ENCODE peak calls at places on chromosome 7, in nine cellular contexts. One of them, this sample, is unnamed.

GRCh38 chr7:80481196-80481884 is 30.5 kb downstream of the GNAT3 start:
- DNase-seq in cardiac muscle cell: no peak
- DNase-seq in mammary epithelial cell: peak; percentile 59
- DNase-seq in astrocyte of the cerebellum: no peak
- DNase-seq in foreskin keratinocyte: peak; percentile 88
- DNase-seq in CD4-positive, alpha-beta T cell: no peak
- DNase-seq in fibroblast of pulmonary artery: no peak
- DNase-seq in dorsolateral prefrontal cortex: no peak
- DNase-seq in astrocyte: peak; percentile 61
- DNase-seq in this sample: no peak

GRCh38 chr7:11737723-11738122 is 94.3 kb downstream of the THSD7A start:
- DNase-seq in cardiac muscle cell: no peak
- DNase-seq in mammary epithelial cell: no peak
- DNase-seq in astrocyte of the cerebellum: no peak
- DNase-seq in foreskin keratinocyte: peak; percentile 23
- DNase-seq in CD4-positive, alpha-beta T cell: no peak
- DNase-seq in fibroblast of pulmonary artery: no peak
- DNase-seq in dorsolateral prefrontal cortex: no peak
- DNase-seq in astrocyte: no peak
- DNase-seq in this sample: no peak

GRCh38 chr7:121084256-121084655 is 95.7 kb downstream of the CPED1 start:
- DNase-seq in cardiac muscle cell: no peak
- DNase-seq in mammary epithelial cell: no peak
- DNase-seq in astrocyte of the cerebellum: no peak
- DNase-seq in foreskin keratinocyte: peak; percentile 68
- DNase-seq in CD4-positive, alpha-beta T cell: no peak
- DNase-seq in fibroblast of pulmonary artery: peak; percentile 28
- DNase-seq in dorsolateral prefrontal cortex: no peak
- DNase-seq in astrocyte: peak; percentile 22
- DNase-seq in this sample: no peak

GRCh38 chr7:4302203-4302905 is 379.7 kb upstream of the FOXK1 start:
- DNase-seq in cardiac muscle cell: no peak
- DNase-seq in mammary epithelial cell: no peak
- DNase-seq in astrocyte of the cerebellum: no peak
- DNase-seq in foreskin keratinocyte: no peak
- DNase-seq in CD4-positive, alpha-beta T cell: no peak
- DNase-seq in fibroblast of pulmonary artery: no peak
- DNase-seq in dorsolateral prefrontal cortex: no peak
- DNase-seq in astrocyte: no peak
- DNase-seq in this sample: no peak

GRCh38 chr7:148042935-148043334 is 547.6 kb upstream of the C7orf33 start:
- DNase-seq in cardiac muscle cell: no peak
- DNase-seq in mammary epithelial cell: no peak
- DNase-seq in astrocyte of the cerebellum: no peak
- DNase-seq in foreskin keratinocyte: no peak
- DNase-seq in CD4-positive, alpha-beta T cell: no peak
- DNase-seq in fibroblast of pulmonary artery: no peak
- DNase-seq in dorsolateral prefrontal cortex: no peak
- DNase-seq in astrocyte: no peak
- DNase-seq in this sample: no peak

GRCh38 chr7:54426406-54426805 is 115.8 kb upstream of the VSTM2A start:
- DNase-seq in cardiac muscle cell: no peak
- DNase-seq in mammary epithelial cell: no peak
- DNase-seq in astrocyte of the cerebellum: no peak
- DNase-seq in foreskin keratinocyte: no peak
- DNase-seq in CD4-positive, alpha-beta T cell: no peak
- DNase-seq in fibroblast of pulmonary artery: no peak
- DNase-seq in dorsolateral prefrontal cortex: no peak
- DNase-seq in astrocyte: no peak
- DNase-seq in this sample: no peak

GRCh38 chr7:27364344-27364758 is 121.7 kb downstream of the EVX1 start:
- DNase-seq in cardiac muscle cell: no peak
- DNase-seq in mammary epithelial cell: peak; percentile 9
- DNase-seq in astrocyte of the cerebellum: peak; percentile 51
- DNase-seq in foreskin keratinocyte: no peak
- DNase-seq in CD4-positive, alpha-beta T cell: no peak
- DNase-seq in fibroblast of pulmonary artery: peak; percentile 94
- DNase-seq in dorsolateral prefrontal cortex: peak; percentile 75
- DNase-seq in astrocyte: peak; percentile 34
- DNase-seq in this sample: no peak

GRCh38 chr7:127959770-127960169 is 71.5 kb downstream of the LRRC4 start:
- DNase-seq in cardiac muscle cell: no peak
- DNase-seq in mammary epithelial cell: no peak
- DNase-seq in astrocyte of the cerebellum: no peak
- DNase-seq in foreskin keratinocyte: no peak
- DNase-seq in CD4-positive, alpha-beta T cell: no peak
- DNase-seq in fibroblast of pulmonary artery: no peak
- DNase-seq in dorsolateral prefrontal cortex: no peak
- DNase-seq in astrocyte: no peak
- DNase-seq in this sample: no peak

GRCh38 chr7:87216701-87217508 is 2.6 kb downstream of the TMEM243 start:
- DNase-seq in cardiac muscle cell: no peak
- DNase-seq in mammary epithelial cell: no peak
- DNase-seq in astrocyte of the cerebellum: no peak
- DNase-seq in foreskin keratinocyte: no peak
- DNase-seq in CD4-positive, alpha-beta T cell: no peak
- DNase-seq in fibroblast of pulmonary artery: no peak
- DNase-seq in dorsolateral prefrontal cortex: peak; percentile 25
- DNase-seq in astrocyte: no peak
- DNase-seq in this sample: no peak

GRCh38 chr7:124089621-124090020 is 56.8 kb upstream of the TMEM229A start:
- DNase-seq in cardiac muscle cell: no peak
- DNase-seq in mammary epithelial cell: no peak
- DNase-seq in astrocyte of the cerebellum: no peak
- DNase-seq in foreskin keratinocyte: no peak
- DNase-seq in CD4-positive, alpha-beta T cell: no peak
- DNase-seq in fibroblast of pulmonary artery: no peak
- DNase-seq in dorsolateral prefrontal cortex: no peak
- DNase-seq in astrocyte: no peak
- DNase-seq in this sample: no peak

GRCh38 chr7:5827755-5828154 is 46.3 kb upstream of the RNF216 start:
- DNase-seq in cardiac muscle cell: peak; percentile 14
- DNase-seq in mammary epithelial cell: no peak
- DNase-seq in astrocyte of the cerebellum: no peak
- DNase-seq in foreskin keratinocyte: no peak
- DNase-seq in CD4-positive, alpha-beta T cell: peak; percentile 40
- DNase-seq in fibroblast of pulmonary artery: peak; percentile 8
- DNase-seq in dorsolateral prefrontal cortex: no peak
- DNase-seq in astrocyte: no peak
- DNase-seq in this sample: peak; percentile 43

GRCh38 chr7:112193915-112194502 is 12.2 kb downstream of the DOCK4 start:
- DNase-seq in cardiac muscle cell: no peak
- DNase-seq in mammary epithelial cell: no peak
- DNase-seq in astrocyte of the cerebellum: no peak
- DNase-seq in foreskin keratinocyte: no peak
- DNase-seq in CD4-positive, alpha-beta T cell: no peak
- DNase-seq in fibroblast of pulmonary artery: no peak
- DNase-seq in dorsolateral prefrontal cortex: no peak
- DNase-seq in astrocyte: no peak
- DNase-seq in this sample: no peak

GRCh38 chr7:80392229-80393169 is 119.4 kb downstream of the GNAT3 start:
- DNase-seq in cardiac muscle cell: peak; percentile 25
- DNase-seq in mammary epithelial cell: peak; percentile 11
- DNase-seq in astrocyte of the cerebellum: no peak
- DNase-seq in foreskin keratinocyte: no peak
- DNase-seq in CD4-positive, alpha-beta T cell: no peak
- DNase-seq in fibroblast of pulmonary artery: peak; percentile 71
- DNase-seq in dorsolateral prefrontal cortex: no peak
- DNase-seq in astrocyte: no peak
- DNase-seq in this sample: no peak

GRCh38 chr7:91940171-91940570 is 491 bp upstream of the AKAP9 start:
- DNase-seq in cardiac muscle cell: peak; percentile 44
- DNase-seq in mammary epithelial cell: no peak
- DNase-seq in astrocyte of the cerebellum: no peak
- DNase-seq in foreskin keratinocyte: no peak
- DNase-seq in CD4-positive, alpha-beta T cell: peak; percentile 9
- DNase-seq in fibroblast of pulmonary artery: peak; percentile 11
- DNase-seq in dorsolateral prefrontal cortex: no peak
- DNase-seq in astrocyte: no peak
- DNase-seq in this sample: peak; percentile 22

GRCh38 chr7:12746211-12746610 is 58.8 kb downstream of the ARL4A start:
- DNase-seq in cardiac muscle cell: no peak
- DNase-seq in mammary epithelial cell: no peak
- DNase-seq in astrocyte of the cerebellum: no peak
- DNase-seq in foreskin keratinocyte: no peak
- DNase-seq in CD4-positive, alpha-beta T cell: no peak
- DNase-seq in fibroblast of pulmonary artery: no peak
- DNase-seq in dorsolateral prefrontal cortex: no peak
- DNase-seq in astrocyte: no peak
- DNase-seq in this sample: no peak

GRCh38 chr7:22990588-22990949 is 23.4 kb downstream of the HYCC1 start:
- DNase-seq in cardiac muscle cell: no peak
- DNase-seq in mammary epithelial cell: peak; percentile 34
- DNase-seq in astrocyte of the cerebellum: peak; percentile 42
- DNase-seq in foreskin keratinocyte: no peak
- DNase-seq in CD4-positive, alpha-beta T cell: no peak
- DNase-seq in fibroblast of pulmonary artery: peak; percentile 39
- DNase-seq in dorsolateral prefrontal cortex: no peak
- DNase-seq in astrocyte: peak; percentile 84
- DNase-seq in this sample: no peak

GRCh38 chr7:424961-425793 is 94.5 kb downstream of the PDGFA start:
- DNase-seq in cardiac muscle cell: no peak
- DNase-seq in mammary epithelial cell: no peak
- DNase-seq in astrocyte of the cerebellum: no peak
- DNase-seq in foreskin keratinocyte: no peak
- DNase-seq in CD4-positive, alpha-beta T cell: no peak
- DNase-seq in fibroblast of pulmonary artery: no peak
- DNase-seq in dorsolateral prefrontal cortex: peak; percentile 71
- DNase-seq in astrocyte: peak; percentile 34
- DNase-seq in this sample: no peak

GRCh38 chr7:81725003-81725402 is 44.8 kb downstream of the HGF start:
- DNase-seq in cardiac muscle cell: no peak
- DNase-seq in mammary epithelial cell: no peak
- DNase-seq in astrocyte of the cerebellum: no peak
- DNase-seq in foreskin keratinocyte: no peak
- DNase-seq in CD4-positive, alpha-beta T cell: no peak
- DNase-seq in fibroblast of pulmonary artery: peak; percentile 41
- DNase-seq in dorsolateral prefrontal cortex: no peak
- DNase-seq in astrocyte: peak; percentile 24
- DNase-seq in this sample: no peak

GRCh38 chr7:29363636-29364425 is 169.3 kb downstream of the CHN2 start:
- DNase-seq in cardiac muscle cell: no peak
- DNase-seq in mammary epithelial cell: peak; percentile 38
- DNase-seq in astrocyte of the cerebellum: no peak
- DNase-seq in foreskin keratinocyte: peak; percentile 82
- DNase-seq in CD4-positive, alpha-beta T cell: no peak
- DNase-seq in fibroblast of pulmonary artery: no peak
- DNase-seq in dorsolateral prefrontal cortex: no peak
- DNase-seq in astrocyte: no peak
- DNase-seq in this sample: no peak

GRCh38 chr7:78134256-78134655 is 335.7 kb downstream of the PHTF2 start:
- DNase-seq in cardiac muscle cell: peak; percentile 49
- DNase-seq in mammary epithelial cell: peak; percentile 23
- DNase-seq in astrocyte of the cerebellum: peak; percentile 51
- DNase-seq in foreskin keratinocyte: peak; percentile 75
- DNase-seq in CD4-positive, alpha-beta T cell: no peak
- DNase-seq in fibroblast of pulmonary artery: peak; percentile 60
- DNase-seq in dorsolateral prefrontal cortex: no peak
- DNase-seq in astrocyte: peak; percentile 42
- DNase-seq in this sample: peak; percentile 29
- TF ChIP-seq CTCF in cardiac muscle cell: peak; percentile 61
- TF ChIP-seq CTCF in mammary epithelial cell: peak; percentile 50
- TF ChIP-seq CTCF in astrocyte of the cerebellum: peak; percentile 65
- TF ChIP-seq CTCF in foreskin keratinocyte: peak; percentile 70
- TF ChIP-seq CTCF in CD4-positive, alpha-beta T cell: no peak
- TF ChIP-seq CTCF in fibroblast of pulmonary artery: peak; percentile 53
- TF ChIP-seq CTCF in dorsolateral prefrontal cortex: peak; percentile 70
- TF ChIP-seq CTCF in astrocyte: peak; percentile 70
- TF ChIP-seq CTCF in this sample: peak; percentile 69

GRCh38 chr7:25382869-25383268 is 154.6 kb upstream of the NPVF start:
- DNase-seq in cardiac muscle cell: no peak
- DNase-seq in mammary epithelial cell: no peak
- DNase-seq in astrocyte of the cerebellum: no peak
- DNase-seq in foreskin keratinocyte: no peak
- DNase-seq in CD4-positive, alpha-beta T cell: no peak
- DNase-seq in fibroblast of pulmonary artery: no peak
- DNase-seq in dorsolateral prefrontal cortex: no peak
- DNase-seq in astrocyte: no peak
- DNase-seq in this sample: no peak
- TF ChIP-seq CTCF in cardiac muscle cell: no peak
- TF ChIP-seq CTCF in mammary epithelial cell: no peak
- TF ChIP-seq CTCF in astrocyte of the cerebellum: no peak
- TF ChIP-seq CTCF in foreskin keratinocyte: no peak
- TF ChIP-seq CTCF in CD4-positive, alpha-beta T cell: no peak
- TF ChIP-seq CTCF in fibroblast of pulmonary artery: no peak
- TF ChIP-seq CTCF in dorsolateral prefrontal cortex: no peak
- TF ChIP-seq CTCF in astrocyte: no peak
- TF ChIP-seq CTCF in this sample: no peak

DNA sequence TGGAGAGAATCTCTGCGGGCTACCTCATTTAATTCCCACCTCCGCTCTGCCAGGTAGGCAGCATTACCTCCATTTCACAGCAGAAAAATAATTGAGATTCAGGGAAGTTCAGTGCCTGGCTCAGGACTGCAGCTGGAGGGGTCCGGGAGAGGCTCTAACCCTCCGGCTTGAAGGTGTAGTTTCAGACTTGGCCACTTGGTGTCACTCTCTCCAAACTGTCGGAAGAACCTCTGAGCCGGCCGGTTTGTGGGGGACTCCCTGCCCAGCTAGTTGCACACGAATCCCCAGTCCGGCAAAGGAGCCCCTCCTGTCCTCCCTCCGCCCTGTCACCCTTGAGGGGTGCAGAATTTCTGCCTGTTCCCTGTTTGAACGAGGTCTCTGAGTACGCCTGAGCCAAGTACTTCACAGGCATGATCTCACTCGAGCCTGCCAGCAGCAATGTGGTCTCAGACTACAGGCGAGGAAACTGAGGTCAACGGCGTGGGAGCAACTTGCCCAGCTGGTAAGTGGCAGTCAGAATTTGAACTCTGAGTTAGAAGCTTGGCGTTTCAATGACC is 144.7 kb upstream of the ZNF716 start:
- DNase-seq in cardiac muscle cell: no peak
- DNase-seq in mammary epithelial cell: no peak
- DNase-seq in astrocyte of the cerebellum: no peak
- DNase-seq in foreskin keratinocyte: no peak
- DNase-seq in CD4-positive, alpha-beta T cell: no peak
- DNase-seq in fibroblast of pulmonary artery: no peak
- DNase-seq in dorsolateral prefrontal cortex: no peak
- DNase-seq in astrocyte: no peak
- DNase-seq in this sample: no peak
- TF ChIP-seq CTCF in cardiac muscle cell: no peak
- TF ChIP-seq CTCF in mammary epithelial cell: no peak
- TF ChIP-seq CTCF in astrocyte of the cerebellum: no peak
- TF ChIP-seq CTCF in foreskin keratinocyte: peak; percentile 15
- TF ChIP-seq CTCF in CD4-positive, alpha-beta T cell: no peak
- TF ChIP-seq CTCF in fibroblast of pulmonary artery: no peak
- TF ChIP-seq CTCF in dorsolateral prefrontal cortex: peak; percentile 51
- TF ChIP-seq CTCF in astrocyte: no peak
- TF ChIP-seq CTCF in this sample: peak; percentile 47

DNA sequence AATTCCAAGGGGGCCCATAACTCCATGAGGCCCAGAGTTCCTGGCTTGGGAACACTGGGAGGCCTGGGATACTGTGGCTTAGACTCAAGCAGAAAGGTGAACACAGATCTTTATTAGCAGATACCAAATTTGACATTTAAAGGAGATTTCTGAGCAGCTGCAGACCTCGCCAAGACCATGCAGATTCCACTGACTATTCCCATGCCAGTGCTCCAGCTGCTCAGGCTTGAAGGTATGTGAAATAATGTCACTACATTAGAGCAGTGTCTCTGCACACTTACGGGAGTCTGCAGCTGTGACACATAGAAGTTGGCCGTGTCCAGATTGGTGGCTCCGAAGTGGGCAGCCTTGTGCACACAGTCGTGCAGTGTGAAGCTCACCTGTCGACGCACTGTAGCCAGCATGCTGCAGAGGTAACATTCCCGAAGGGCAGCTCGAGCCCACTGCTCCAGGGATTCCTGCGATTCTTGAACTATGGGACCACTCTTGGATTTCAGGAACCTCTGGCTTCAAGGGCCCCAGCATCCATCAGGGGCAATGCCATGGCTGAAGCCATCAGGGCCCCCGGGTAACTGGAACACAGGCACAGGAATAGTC is 46.1 kb downstream of the SEPTIN7 start:
- DNase-seq in cardiac muscle cell: no peak
- DNase-seq in mammary epithelial cell: no peak
- DNase-seq in astrocyte of the cerebellum: no peak
- DNase-seq in foreskin keratinocyte: no peak
- DNase-seq in CD4-positive, alpha-beta T cell: no peak
- DNase-seq in fibroblast of pulmonary artery: no peak
- DNase-seq in dorsolateral prefrontal cortex: no peak
- DNase-seq in astrocyte: no peak
- DNase-seq in this sample: no peak
- TF ChIP-seq CTCF in cardiac muscle cell: no peak
- TF ChIP-seq CTCF in mammary epithelial cell: no peak
- TF ChIP-seq CTCF in astrocyte of the cerebellum: no peak
- TF ChIP-seq CTCF in foreskin keratinocyte: no peak
- TF ChIP-seq CTCF in CD4-positive, alpha-beta T cell: no peak
- TF ChIP-seq CTCF in fibroblast of pulmonary artery: no peak
- TF ChIP-seq CTCF in dorsolateral prefrontal cortex: no peak
- TF ChIP-seq CTCF in astrocyte: no peak
- TF ChIP-seq CTCF in this sample: no peak

This sample was measured in endothelial cell.